ENCODE peak calls at places on chromosomes 6 and 20, in ten cellular contexts. G, J, D, N, A, Z, T, B, L and M are unnamed samples.

GRCh38 chr20:34585019-34585418 is 26.5 kb downstream of the MAP1LC3A start:
- DNase-seq in G (no peak), L (no peak), A (no peak), T (no peak), N (no peak), B (no peak), J (no peak), D (no peak), Z (no peak), M (no peak)

GRCh38 chr6:34098045-34098936 is 47.6 kb downstream of the GRM4 start:
- DNase-seq in N (no peak), G (no peak), A (no peak), J (no peak), D (no peak), T (no peak), B (no peak), L (no peak), Z (no peak), M (no peak)

GRCh38 chr6:128882991-128883571 is at the start of gene LAMA2:
- DNase-seq in L (no peak), D (no peak), B (no peak), T (peak; percentile 56), G (peak; percentile 86), A (peak; percentile 88), J (peak; percentile 7), Z (no peak), N (no peak), M (peak; percentile 14)

GRCh38 chr20:20365593-20365992 is 2.3 kb upstream of the INSM1 start:
- DNase-seq in B (no peak), D (no peak), T (no peak), N (no peak), A (no peak), J (no peak), L (no peak), G (no peak), Z (no peak), M (no peak)

GRCh38 chr20:19773471-19773870 is 15.4 kb downstream of the RIN2 start:
- DNase-seq in G (no peak), T (no peak), B (no peak), J (no peak), A (no peak), Z (no peak), D (no peak), L (no peak), N (no peak), M (no peak)

GRCh38 chr20:44887466-44887865 is 2.0 kb downstream of the YWHAB start:
- DNase-seq in L (no peak), N (no peak), Z (no peak), A (no peak), J (no peak), G (no peak), T (no peak), B (no peak), D (no peak), M (no peak)

GRCh38 chr20:6496874-6497273 is 270.6 kb upstream of the BMP2 start:
- DNase-seq in L (no peak), T (no peak), G (no peak), J (no peak), D (no peak), Z (no peak), A (no peak), N (no peak), B (no peak), M (no peak)

GRCh38 chr6:146850238-146850896 is 251.6 kb downstream of the ADGB start:
- DNase-seq in L (no peak), G (no peak), Z (peak; percentile 32), J (no peak), D (peak; percentile 22), A (no peak), T (no peak), N (no peak), B (no peak), M (no peak)

GRCh38 chr20:59308493-59309201 is 8.2 kb downstream of the EDN3 start:
- DNase-seq in N (no peak), G (no peak), D (no peak), J (no peak), T (no peak), B (no peak), A (no peak), L (no peak), Z (no peak), M (no peak)

GRCh38 chr6:1190361-1190760 is 121.5 kb upstream of the FOXQ1 start:
- DNase-seq in L (no peak), A (no peak), D (no peak), N (no peak), T (no peak), G (peak; percentile 51), Z (peak; percentile 87), B (no peak), J (peak; percentile 35), M (no peak)

GRCh38 chr20:24470031-24470781 is 777 bp downstream of the SYNDIG1 start:
- DNase-seq in L (no peak), A (no peak), Z (peak; percentile 57), B (no peak), G (no peak), D (no peak), J (no peak), N (no peak), T (peak; percentile 42), M (no peak)

GRCh38 chr6:131519670-131520436 is 53.2 kb upstream of the ARG1 start:
- DNase-seq in B (peak; percentile 40), T (no peak), Z (peak; percentile 29), L (peak; percentile 14), J (peak; percentile 15), N (no peak), G (peak; percentile 59), D (peak; percentile 44), A (no peak), M (no peak)

GRCh38 chr6:100693249-100693927 is 187.7 kb downstream of the ASCC3 start:
- DNase-seq in J (no peak), N (no peak), D (no peak), A (no peak), Z (no peak), B (no peak), G (no peak), L (no peak), T (no peak), M (no peak)

DNA sequence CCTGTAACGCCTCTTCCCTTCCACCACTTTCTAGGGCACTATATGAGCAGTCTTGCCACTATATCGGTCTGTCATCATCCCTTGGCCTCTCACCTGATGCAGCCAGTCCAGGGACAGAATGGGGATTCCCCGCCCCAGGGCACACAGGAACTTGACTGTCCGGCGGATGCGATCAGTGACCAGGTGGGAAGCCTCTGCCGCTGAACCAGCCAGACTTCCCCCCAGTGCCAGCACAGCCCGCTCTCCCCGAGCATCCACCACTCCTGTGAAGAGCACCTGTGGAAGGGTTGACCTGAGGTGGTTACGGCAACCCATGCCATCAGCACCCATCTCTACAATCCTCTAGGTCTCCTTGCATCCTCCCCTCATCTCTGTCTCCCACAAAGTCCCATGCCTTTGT is 12.2 kb upstream of the NRM start:
- DNase-seq in L (no peak), T (no peak), D (no peak), Z (no peak), N (no peak), G (no peak), A (no peak), J (no peak), B (no peak), M (no peak)
- H3K4me1 ChIP-seq in L (no peaks in the 10 kb centered on the region), T (no peaks in the 10 kb centered on the region), D (peaks cover 2% of the 10 kb centered on the region), Z (peaks cover 4% of the 10 kb centered on the region), N (no peaks in the 10 kb centered on the region), G (no peaks in the 10 kb centered on the region), A (no peaks in the 10 kb centered on the region), J (peaks cover 12% of the 10 kb centered on the region), B (peaks cover 4% of the 10 kb centered on the region), M (no peaks in the 10 kb centered on the region)

GRCh38 chr20:56268536-56268935 is 20.0 kb downstream of the MC3R start:
- DNase-seq in G (no peak), J (no peak), L (no peak), Z (no peak), N (no peak), T (no peak), B (no peak), D (no peak), A (no peak), M (no peak)
- H3K9me3 ChIP-seq in G (no peaks in the 10 kb centered on the region), J (no peaks in the 10 kb centered on the region), L (no peaks in the 10 kb centered on the region), Z (no peaks in the 10 kb centered on the region), N (no peaks in the 10 kb centered on the region), T (no peaks in the 10 kb centered on the region), B (no peaks in the 10 kb centered on the region), D (peaks cover 13% of the 10 kb centered on the region), A (no peaks in the 10 kb centered on the region), M (no peaks in the 10 kb centered on the region)

GRCh38 chr6:143973097-143973979 is 34.7 kb downstream of the PLAGL1 start:
- DNase-seq in B (no peak), T (peak; percentile 90), L (no peak), Z (no peak), A (no peak), G (peak; percentile 99), N (no peak), D (peak; percentile 93), J (no peak), M (no peak)

GRCh38 chr6:143974089-143974488 is 34.0 kb downstream of the PLAGL1 start:
- DNase-seq in J (no peak), A (no peak), T (no peak), G (peak; percentile 47), L (no peak), D (no peak), Z (no peak), N (no peak), B (no peak), M (no peak)

GRCh38 chr6:143969077-143969476 is 39.0 kb downstream of the PLAGL1 start:
- DNase-seq in B (no peak), Z (no peak), L (no peak), A (no peak), T (no peak), J (no peak), N (no peak), G (no peak), D (peak; percentile 25), M (no peak)

GRCh38 chr6:143970827-143971226 is 37.2 kb downstream of the PLAGL1 start:
- DNase-seq in A (no peak), L (no peak), B (no peak), T (no peak), Z (no peak), J (no peak), D (no peak), N (no peak), G (no peak), M (no peak)

GRCh38 chr6:143971453-143971852 is 36.6 kb downstream of the PLAGL1 start:
- DNase-seq in A (no peak), D (no peak), N (no peak), L (no peak), T (no peak), G (no peak), Z (no peak), J (no peak), B (no peak), M (no peak)
- H3K4me1 ChIP-seq in A (no peaks in the 10 kb centered on the region), D (no peaks in the 10 kb centered on the region), N (no peaks in the 10 kb centered on the region), L (no peaks in the 10 kb centered on the region), T (peaks cover 42% of the 10 kb centered on the region), G (peaks cover 49% of the 10 kb centered on the region), Z (no peaks in the 10 kb centered on the region), J (no peaks in the 10 kb centered on the region), B (no peaks in the 10 kb centered on the region), M (peaks cover 37% of the 10 kb centered on the region)

DNA sequence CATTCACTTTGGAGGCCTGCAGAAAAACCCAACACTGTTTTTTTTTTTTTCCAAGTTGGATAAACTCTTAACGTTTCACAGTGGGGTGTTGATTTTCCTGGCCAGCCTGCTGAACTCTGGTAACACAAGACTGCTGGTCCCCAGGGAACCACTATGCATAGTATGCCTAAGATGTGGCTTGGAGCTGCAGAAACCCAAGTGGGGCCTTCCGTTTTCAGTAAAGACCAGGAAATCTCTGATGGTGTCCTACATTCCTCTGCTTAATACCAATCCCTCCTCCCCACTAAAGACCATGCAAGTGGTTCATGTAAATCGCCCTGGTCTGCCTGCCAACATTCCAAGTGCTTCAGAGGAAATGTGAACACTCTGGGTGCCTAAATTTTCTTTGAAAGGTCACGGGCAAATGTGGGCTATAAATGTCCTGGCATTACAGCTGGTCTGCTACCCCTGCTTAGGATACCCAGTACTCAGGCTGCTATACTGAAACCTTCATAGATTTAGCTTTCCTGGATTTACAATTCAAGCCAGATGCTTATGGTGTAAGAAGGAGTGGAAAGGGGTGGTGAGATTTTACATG is 615.4 kb downstream of the MAFB start:
- DNase-seq in A (no peak), T (no peak), G (peak; percentile 95), B (no peak), D (peak; percentile 97), Z (no peak), L (no peak), J (no peak), N (no peak), M (no peak)
- H3K9me3 ChIP-seq in A (peaks cover 6% of the 10 kb centered on the region), T (no peaks in the 10 kb centered on the region), G (no peaks in the 10 kb centered on the region), B (no peaks in the 10 kb centered on the region), D (peaks cover 30% of the 10 kb centered on the region), Z (no peaks in the 10 kb centered on the region), L (no peaks in the 10 kb centered on the region), J (no peaks in the 10 kb centered on the region), N (no peaks in the 10 kb centered on the region), M (no peaks in the 10 kb centered on the region)